ENCODE peak calls at places on chromosomes 3 and 15, in seven cellular contexts. F is endodermal cell; O is K562; P is upper lobe of left lung; H is lower leg skin; E is CD4-positive, alpha-beta T cell; L is fibroblast of mammary gland. T is an unnamed sample.

GRCh38 chr15:78605201-78605600 is 15.6 kb downstream of the CHRNA3 start:
- DNase-seq in F (no peak), O (no peak), P (no peak), H (no peak), E (no peak), L (no peak), T (no peak)

GRCh38 chr3:49256152-49256551 is 20.9 kb downstream of the C3orf62 start:
- DNase-seq in F (no peak), O (no peak), P (no peak), H (no peak), E (no peak), L (no peak), T (no peak)

GRCh38 chr3:44685128-44685800 is 27.2 kb upstream of the ZNF502 start:
- DNase-seq in F (peak; percentile 88), O (peak; percentile 55), P (peak; percentile 91), H (peak; percentile 87), E (peak; percentile 64), L (peak; percentile 84), T (peak; percentile 31)

GRCh38 chr3:61974662-61975061 is 398.7 kb downstream of the FEZF2 start:
- DNase-seq in F (no peak), O (no peak), P (no peak), H (no peak), E (no peak), L (no peak), T (no peak)

GRCh38 chr15:62112616-62113593 is 46.1 kb downstream of the C2CD4A start:
- DNase-seq in F (no peak), O (no peak), P (no peak), H (no peak), E (no peak), L (peak; percentile 93), T (no peak)

GRCh38 chr3:119716998-119717397 is 14.2 kb downstream of the CFAP91 start:
- DNase-seq in F (no peak), O (no peak), P (no peak), H (no peak), E (no peak), L (no peak), T (no peak)

GRCh38 chr3:160399347-160400047 is at the start of gene SMC4:
- DNase-seq in F (peak; percentile 91), O (peak; percentile 67), P (peak; percentile 90), H (peak; percentile 95), E (no peak), L (peak; percentile 91), T (peak; percentile 60)

GRCh38 chr3:48679416-48680380 is 6.0 kb downstream of the NCKIPSD start:
- DNase-seq in F (no peak), O (no peak), P (no peak), H (no peak), E (no peak), L (no peak), T (no peak)

GRCh38 chr3:14509796-14510100 is 30.4 kb downstream of the GRIP2 start:
- DNase-seq in F (no peak), O (no peak), P (no peak), H (peak; percentile 71), E (peak; percentile 30), L (no peak), T (no peak)

GRCh38 chr3:101803939-101804338 is 24.9 kb downstream of the NXPE3 start:
- DNase-seq in F (no peak), O (no peak), P (no peak), H (no peak), E (no peak), L (no peak), T (no peak)

GRCh38 chr3:177106594-177106993 is 90.7 kb downstream of the TBL1XR1 start:
- DNase-seq in F (no peak), O (no peak), P (no peak), H (no peak), E (no peak), L (no peak), T (no peak)

GRCh38 chr3:54374214-54374855 is 252.0 kb downstream of the CACNA2D3 start:
- DNase-seq in F (peak; percentile 82), O (peak; percentile 8), P (no peak), H (no peak), E (no peak), L (no peak), T (no peak)

GRCh38 chr3:11335056-11335608 is 62.9 kb downstream of the ATG7 start:
- DNase-seq in F (peak; percentile 48), O (peak; percentile 52), P (no peak), H (no peak), E (no peak), L (peak; percentile 86), T (no peak)

GRCh38 chr3:114155370-114155821 is 23.5 kb downstream of the DRD3 start:
- DNase-seq in F (peak; percentile 82), O (peak; percentile 35), P (no peak), H (no peak), E (no peak), L (peak; percentile 36), T (no peak)

GRCh38 chr3:56783644-56784451 is 17.9 kb downstream of the ARHGEF3 start:
- DNase-seq in F (no peak), O (no peak), P (no peak), H (peak; percentile 86), E (peak; percentile 67), L (peak; percentile 90), T (no peak)

GRCh38 chr3:77459926-77460325 is 420.0 kb downstream of the ROBO2 start:
- DNase-seq in F (no peak), O (no peak), P (no peak), H (no peak), E (no peak), L (no peak), T (no peak)

DNA sequence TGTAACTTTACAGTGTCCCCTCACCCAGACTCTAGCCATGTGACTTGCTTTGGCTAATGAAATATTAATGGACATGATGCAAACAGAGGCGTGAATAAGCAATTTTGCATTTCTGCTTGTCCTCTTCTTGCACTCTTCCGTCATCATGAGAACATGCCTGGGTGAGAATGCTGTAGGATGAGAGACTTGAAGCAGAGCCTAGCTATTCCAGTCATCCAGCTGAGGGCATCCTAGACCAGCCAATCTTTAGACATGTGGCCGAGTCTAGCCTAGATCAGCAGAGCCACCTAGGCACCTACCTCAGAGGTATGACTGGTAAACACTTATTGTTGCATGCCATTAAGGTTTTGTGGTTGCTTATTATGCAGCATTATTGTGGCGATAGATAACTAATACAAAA is 450.5 kb upstream of the AZI2 start:
- DNase-seq in F (peak; percentile 60), O (no peak), P (no peak), H (no peak), E (no peak), L (peak; percentile 2), T (no peak)
- TF ChIP-seq CTCF in F (peak; percentile 59), O (no peak), P (no peak), H (no peak), E (no peak), L (no peak), T (no peak)

DNA sequence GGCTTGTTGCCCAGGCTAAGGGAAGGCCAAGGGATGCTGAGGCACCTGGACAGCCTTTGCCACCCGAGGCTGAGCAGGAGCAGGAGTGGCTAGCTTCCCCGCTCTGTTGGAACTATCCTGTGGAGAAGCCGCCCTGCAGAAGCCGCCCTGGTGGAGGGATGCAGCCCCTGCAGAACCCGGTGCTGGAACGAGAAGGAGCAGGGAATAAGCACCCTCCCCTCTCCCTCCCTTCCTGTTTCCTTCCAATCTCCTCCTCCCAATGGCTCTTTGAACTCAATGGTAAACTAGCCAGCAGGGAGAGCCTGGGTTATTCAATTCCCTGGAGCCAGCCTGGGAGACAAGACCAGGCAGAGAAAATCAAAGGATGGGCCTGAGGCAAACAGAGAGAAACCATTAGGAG is 11.8 kb upstream of the HRG start:
- DNase-seq in F (peak; percentile 89), O (no peak), P (peak; percentile 5), H (no peak), E (no peak), L (no peak), T (no peak)
- TF ChIP-seq CTCF in F (peak; percentile 65), O (peak; percentile 26), P (no peak), H (no peak), E (no peak), L (no peak), T (no peak)

GRCh38 chr15:31456329-31457060 is 129.9 kb downstream of the KLF13 start:
- DNase-seq in F (peak; percentile 34), O (no peak), P (no peak), H (peak; percentile 81), E (no peak), L (no peak), T (no peak)

GRCh38 chr15:31457631-31458526 is 131.2 kb downstream of the KLF13 start:
- DNase-seq in F (peak; percentile 48), O (no peak), P (no peak), H (peak; percentile 82), E (no peak), L (peak; percentile 94), T (no peak)

GRCh38 chr15:31453558-31454318 is 127.1 kb downstream of the KLF13 start:
- DNase-seq in F (peak; percentile 24), O (no peak), P (peak; percentile 66), H (peak; percentile 56), E (no peak), L (no peak), T (no peak)

GRCh38 chr15:31457161-31457560 is 130.5 kb downstream of the KLF13 start:
- DNase-seq in F (peak; percentile 17), O (no peak), P (no peak), H (peak; percentile 84), E (no peak), L (peak; percentile 83), T (no peak)

GRCh38 chr15:31455499-31455898 is 128.9 kb downstream of the KLF13 start:
- DNase-seq in F (peak; percentile 51), O (peak; percentile 16), P (no peak), H (peak; percentile 28), E (no peak), L (no peak), T (no peak)
- TF ChIP-seq CTCF in F (peak; percentile 73), O (no peak), P (no peak), H (no peak), E (no peak), L (no peak), T (no peak)

DNA sequence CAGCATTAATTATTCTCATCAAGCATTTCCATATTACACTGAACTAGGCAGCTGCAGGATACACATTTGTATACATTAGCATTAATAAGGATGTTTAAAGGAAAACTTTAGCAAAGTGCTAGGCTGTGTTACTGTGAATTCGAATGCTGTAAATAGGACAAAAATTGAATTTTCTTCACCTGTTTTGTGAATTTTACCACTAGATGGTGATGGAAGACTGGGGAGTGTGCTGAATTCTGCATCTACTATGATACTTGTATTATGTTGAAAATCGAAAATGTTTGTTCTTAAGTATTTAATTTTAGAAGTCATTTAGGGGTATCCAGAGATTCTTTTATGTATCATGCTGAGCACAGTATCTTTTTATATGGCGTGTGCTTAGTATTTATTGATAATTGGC is 12.3 kb upstream of the P2RY14 start:
- DNase-seq in F (no peak), O (no peak), P (no peak), H (no peak), E (no peak), L (peak; percentile 60), T (no peak)
- TF ChIP-seq CTCF in F (peak; percentile 72), O (peak; percentile 37), P (no peak), H (no peak), E (no peak), L (peak; percentile 62), T (no peak)

DNA sequence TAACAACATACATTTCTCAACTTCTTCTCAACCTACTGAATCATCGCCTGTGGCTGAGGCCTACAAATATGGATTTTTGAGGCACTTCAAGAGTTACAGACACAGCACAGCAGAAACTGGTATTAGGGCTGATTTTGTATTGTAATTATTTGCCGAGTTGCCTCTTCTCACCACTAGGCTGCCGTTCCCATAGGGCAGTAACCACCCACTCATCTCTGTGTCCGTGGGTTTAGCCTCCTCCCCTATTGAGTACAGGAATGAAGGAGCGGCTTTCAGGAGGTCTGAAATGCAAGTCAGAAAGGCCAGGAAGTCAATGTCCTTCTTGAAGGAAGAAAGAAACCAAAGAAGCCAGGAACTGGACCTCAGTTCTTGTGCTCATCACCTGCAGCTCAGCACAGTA is 220.8 kb downstream of the MTHFS start:
- DNase-seq in F (no peak), O (no peak), P (no peak), H (no peak), E (no peak), L (peak; percentile 15), T (no peak)
- TF ChIP-seq CTCF in F (peak; percentile 58), O (no peak), P (no peak), H (no peak), E (no peak), L (no peak), T (no peak)